ENCODE peak calls at places on chromosomes 4 and X, in nine cellular contexts. G, I, R, F, S, W, Y, D and M are unnamed samples.

GRCh38 chrX:68048774-68049173 is 384.5 kb downstream of the OPHN1 start:
- DNase-seq in G (no peak), I (no peak), R (no peak), F (no peak), S (no peak), W (no peak), Y (no peak), D (no peak), M (no peak)

GRCh38 chr4:84927428-84927827 is 39.1 kb downstream of the WDFY3 start:
- DNase-seq in G (no peak), I (no peak), R (no peak), F (no peak), S (no peak), W (no peak), Y (no peak), D (no peak), M (peak; percentile 50)

GRCh38 chrX:23327104-23327503 is 7.5 kb upstream of the PTCHD1 start:
- DNase-seq in G (no peak), I (no peak), R (no peak), F (no peak), S (no peak), W (no peak), Y (no peak), D (no peak), M (no peak)

GRCh38 chr4:126973201-126973600 is 659.6 kb upstream of the INTU start:
- DNase-seq in G (no peak), I (no peak), R (no peak), F (no peak), S (no peak), W (no peak), Y (no peak), D (peak; percentile 21), M (no peak)

GRCh38 chr4:108561086-108561485 is 59.3 kb upstream of the RPL34 start:
- DNase-seq in G (no peak), I (peak; percentile 11), R (no peak), F (no peak), S (no peak), W (no peak), Y (no peak), D (no peak), M (no peak)

GRCh38 chr4:64465263-64465662 is 56.0 kb upstream of the TECRL start:
- DNase-seq in G (no peak), I (no peak), R (no peak), F (no peak), S (no peak), W (no peak), Y (no peak), D (no peak), M (no peak)

GRCh38 chr4:71356924-71357663 is 18.3 kb downstream of the SLC4A4 start:
- DNase-seq in G (no peak), I (no peak), R (no peak), F (no peak), S (no peak), W (no peak), Y (no peak), D (no peak), M (no peak)

GRCh38 chr4:29243054-29243453 is 1477.1 kb upstream of the PCDH7 start:
- DNase-seq in G (no peak), I (no peak), R (no peak), F (no peak), S (no peak), W (no peak), Y (no peak), D (no peak), M (no peak)

GRCh38 chr4:91116861-91117260 is 989.7 kb downstream of the CCSER1 start:
- DNase-seq in G (no peak), I (no peak), R (peak; percentile 1), F (peak; percentile 46), S (no peak), W (no peak), Y (no peak), D (no peak), M (peak; percentile 29)